ENCODE peak calls at places on chromosomes 16 and 17, in ten cellular contexts. One of them, this sample, is unnamed. For H3K27me3 and H3K4me1, the result is how much of the 10 kb centered on the place peaks cover.

GRCh38 chr16:47141773-47142468 is 1.8 kb downstream of the NETO2 start:
- DNase-seq in aorta: peak
- DNase-seq in hepatocyte: peak
- DNase-seq in GM23248: peak
- DNase-seq in mammary epithelial cell: peak
- DNase-seq in transverse colon: peak
- DNase-seq in neural progenitor cell: peak
- DNase-seq in NT2/D1: peak
- DNase-seq in HAP-1: peak
- DNase-seq in heart right ventricle: peak
- DNase-seq in this sample: peak

GRCh38 chr17:57898487-57899311 is 48.9 kb upstream of the MRPS23 start:
- DNase-seq in aorta: peak
- DNase-seq in hepatocyte: peak
- DNase-seq in GM23248: peak
- DNase-seq in mammary epithelial cell: no peak
- DNase-seq in transverse colon: peak
- DNase-seq in neural progenitor cell: peak
- DNase-seq in NT2/D1: no peak
- DNase-seq in HAP-1: peak
- DNase-seq in heart right ventricle: peak
- DNase-seq in this sample: no peak

GRCh38 chr16:87550510-87550961 is 51.8 kb upstream of the JPH3 start:
- DNase-seq in aorta: no peak
- DNase-seq in hepatocyte: no peak
- DNase-seq in GM23248: peak
- DNase-seq in mammary epithelial cell: no peak
- DNase-seq in transverse colon: peak
- DNase-seq in neural progenitor cell: peak
- DNase-seq in NT2/D1: no peak
- DNase-seq in HAP-1: peak
- DNase-seq in heart right ventricle: peak
- DNase-seq in this sample: no peak

GRCh38 chr16:82368041-82368440 is 198.0 kb upstream of the MPHOSPH6 start:
- DNase-seq in aorta: peak
- DNase-seq in hepatocyte: peak
- DNase-seq in GM23248: peak
- DNase-seq in mammary epithelial cell: peak
- DNase-seq in transverse colon: no peak
- DNase-seq in neural progenitor cell: peak
- DNase-seq in NT2/D1: peak
- DNase-seq in HAP-1: peak
- DNase-seq in heart right ventricle: peak
- DNase-seq in this sample: no peak

GRCh38 chr17:39769974-39770587 is 32.3 kb downstream of the GRB7 start:
- DNase-seq in aorta: no peak
- DNase-seq in hepatocyte: peak
- DNase-seq in GM23248: peak
- DNase-seq in mammary epithelial cell: peak
- DNase-seq in transverse colon: no peak
- DNase-seq in neural progenitor cell: no peak
- DNase-seq in NT2/D1: no peak
- DNase-seq in HAP-1: no peak
- DNase-seq in heart right ventricle: no peak
- DNase-seq in this sample: peak

GRCh38 chr17:6924121-6924676 is 71.7 kb upstream of the ALOX12 start:
- DNase-seq in aorta: no peak
- DNase-seq in hepatocyte: no peak
- DNase-seq in GM23248: peak
- DNase-seq in mammary epithelial cell: peak
- DNase-seq in transverse colon: no peak
- DNase-seq in neural progenitor cell: no peak
- DNase-seq in NT2/D1: no peak
- DNase-seq in HAP-1: no peak
- DNase-seq in heart right ventricle: no peak
- DNase-seq in this sample: no peak

GRCh38 chr16:23948949-23949392 is 113.2 kb downstream of the PRKCB start:
- DNase-seq in aorta: no peak
- DNase-seq in hepatocyte: no peak
- DNase-seq in GM23248: no peak
- DNase-seq in mammary epithelial cell: no peak
- DNase-seq in transverse colon: peak
- DNase-seq in neural progenitor cell: no peak
- DNase-seq in NT2/D1: no peak
- DNase-seq in HAP-1: no peak
- DNase-seq in heart right ventricle: no peak
- DNase-seq in this sample: no peak

GRCh38 chr16:68244481-68244902 is 681 bp upstream of the PLA2G15 start:
- DNase-seq in aorta: peak
- DNase-seq in hepatocyte: no peak
- DNase-seq in GM23248: no peak
- DNase-seq in mammary epithelial cell: no peak
- DNase-seq in transverse colon: no peak
- DNase-seq in neural progenitor cell: no peak
- DNase-seq in NT2/D1: no peak
- DNase-seq in HAP-1: no peak
- DNase-seq in heart right ventricle: no peak
- DNase-seq in this sample: no peak

GRCh38 chr16:73873643-73874042 is 423.0 kb upstream of the PSMD7 start:
- DNase-seq in aorta: no peak
- DNase-seq in hepatocyte: no peak
- DNase-seq in GM23248: no peak
- DNase-seq in mammary epithelial cell: no peak
- DNase-seq in transverse colon: no peak
- DNase-seq in neural progenitor cell: no peak
- DNase-seq in NT2/D1: no peak
- DNase-seq in HAP-1: no peak
- DNase-seq in heart right ventricle: no peak
- DNase-seq in this sample: no peak

GRCh38 chr17:28413804-28414203 is 7.8 kb upstream of the SLC46A1 start:
- DNase-seq in aorta: no peak
- DNase-seq in hepatocyte: no peak
- DNase-seq in GM23248: no peak
- DNase-seq in mammary epithelial cell: no peak
- DNase-seq in transverse colon: no peak
- DNase-seq in neural progenitor cell: no peak
- DNase-seq in NT2/D1: no peak
- DNase-seq in HAP-1: no peak
- DNase-seq in heart right ventricle: no peak
- DNase-seq in this sample: no peak

GRCh38 chr17:77465358-77466041 is 324.7 kb downstream of the SEC14L1 start:
- DNase-seq in aorta: peak
- DNase-seq in hepatocyte: peak
- DNase-seq in GM23248: peak
- DNase-seq in mammary epithelial cell: no peak
- DNase-seq in transverse colon: peak
- DNase-seq in neural progenitor cell: peak
- DNase-seq in NT2/D1: no peak
- DNase-seq in HAP-1: peak
- DNase-seq in heart right ventricle: peak
- DNase-seq in this sample: no peak

GRCh38 chr17:2547176-2547575 is 35.5 kb upstream of the METTL16 start:
- DNase-seq in aorta: no peak
- DNase-seq in hepatocyte: peak
- DNase-seq in GM23248: peak
- DNase-seq in mammary epithelial cell: peak
- DNase-seq in transverse colon: no peak
- DNase-seq in neural progenitor cell: no peak
- DNase-seq in NT2/D1: no peak
- DNase-seq in HAP-1: no peak
- DNase-seq in heart right ventricle: no peak
- DNase-seq in this sample: no peak

GRCh38 chr17:27480699-27481098 is 24.5 kb downstream of the KSR1 start:
- DNase-seq in aorta: no peak
- DNase-seq in hepatocyte: no peak
- DNase-seq in GM23248: no peak
- DNase-seq in mammary epithelial cell: no peak
- DNase-seq in transverse colon: no peak
- DNase-seq in neural progenitor cell: no peak
- DNase-seq in NT2/D1: no peak
- DNase-seq in HAP-1: no peak
- DNase-seq in heart right ventricle: no peak
- DNase-seq in this sample: no peak

GRCh38 chr17:73090396-73091202 is 1.9 kb downstream of the SLC39A11 start:
- DNase-seq in aorta: no peak
- DNase-seq in hepatocyte: no peak
- DNase-seq in GM23248: no peak
- DNase-seq in mammary epithelial cell: no peak
- DNase-seq in transverse colon: no peak
- DNase-seq in neural progenitor cell: no peak
- DNase-seq in NT2/D1: no peak
- DNase-seq in HAP-1: no peak
- DNase-seq in heart right ventricle: no peak
- DNase-seq in this sample: no peak

DNA sequence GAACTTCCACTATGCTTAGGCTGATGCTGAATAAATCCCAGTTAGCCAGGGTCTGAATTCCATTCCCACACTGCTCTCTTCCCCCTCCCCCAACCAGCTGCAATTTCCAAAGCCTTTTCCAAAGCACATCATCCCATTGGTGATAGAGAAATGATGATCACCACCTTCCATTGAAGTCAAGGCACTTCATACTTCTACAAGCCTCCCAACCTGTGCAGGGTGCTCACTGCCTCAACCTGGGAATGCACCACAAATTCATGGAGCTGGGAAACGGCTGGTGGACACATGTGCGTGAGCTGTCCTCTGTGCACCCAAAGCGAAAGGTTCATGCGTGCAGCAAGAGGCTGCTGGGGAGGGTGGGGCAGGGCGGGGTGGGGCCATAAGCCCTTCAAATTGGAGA is 302.7 kb upstream of the IRX3 start:
- DNase-seq in aorta: no peak
- DNase-seq in hepatocyte: no peak
- DNase-seq in GM23248: no peak
- DNase-seq in mammary epithelial cell: no peak
- DNase-seq in transverse colon: no peak
- DNase-seq in neural progenitor cell: peak
- DNase-seq in NT2/D1: no peak
- DNase-seq in HAP-1: no peak
- DNase-seq in heart right ventricle: no peak
- DNase-seq in this sample: no peak
- H3K27me3 ChIP-seq in aorta: under half
- H3K27me3 ChIP-seq in hepatocyte: under half
- H3K27me3 ChIP-seq in GM23248: under half
- H3K27me3 ChIP-seq in mammary epithelial cell: under half
- H3K27me3 ChIP-seq in transverse colon: under half
- H3K27me3 ChIP-seq in neural progenitor cell: half or more
- H3K27me3 ChIP-seq in NT2/D1: under half
- H3K27me3 ChIP-seq in HAP-1: under half
- H3K27me3 ChIP-seq in heart right ventricle: under half
- H3K27me3 ChIP-seq in this sample: under half

DNA sequence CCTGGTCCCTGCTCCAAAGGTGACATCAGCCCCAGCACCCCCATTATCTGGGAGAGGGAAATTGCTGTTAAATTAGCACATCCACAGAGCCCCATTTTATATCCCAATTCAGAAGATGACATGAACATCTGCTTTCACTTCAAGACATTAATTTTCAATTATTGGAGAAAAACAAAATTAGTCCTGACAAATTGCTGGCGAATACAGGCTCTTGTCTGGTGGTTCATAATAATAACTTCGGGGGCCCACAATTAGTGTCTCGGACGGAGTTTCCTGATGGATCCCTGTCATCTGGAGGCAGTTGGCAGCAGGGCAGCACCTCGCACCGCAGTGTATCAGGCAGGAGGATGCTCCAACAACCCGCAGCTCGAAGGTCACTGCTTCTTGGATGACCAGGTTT is 7.4 kb downstream of the ZNF423 start:
- DNase-seq in aorta: no peak
- DNase-seq in hepatocyte: no peak
- DNase-seq in GM23248: no peak
- DNase-seq in mammary epithelial cell: no peak
- DNase-seq in transverse colon: no peak
- DNase-seq in neural progenitor cell: no peak
- DNase-seq in NT2/D1: no peak
- DNase-seq in HAP-1: no peak
- DNase-seq in heart right ventricle: no peak
- DNase-seq in this sample: no peak
- H3K4me1 ChIP-seq in aorta: under half
- H3K4me1 ChIP-seq in hepatocyte: under half
- H3K4me1 ChIP-seq in GM23248: under half
- H3K4me1 ChIP-seq in mammary epithelial cell: under half
- H3K4me1 ChIP-seq in transverse colon: under half
- H3K4me1 ChIP-seq in neural progenitor cell: half or more
- H3K4me1 ChIP-seq in NT2/D1: under half
- H3K4me1 ChIP-seq in HAP-1: under half
- H3K4me1 ChIP-seq in heart right ventricle: under half
- H3K4me1 ChIP-seq in this sample: under half

DNA sequence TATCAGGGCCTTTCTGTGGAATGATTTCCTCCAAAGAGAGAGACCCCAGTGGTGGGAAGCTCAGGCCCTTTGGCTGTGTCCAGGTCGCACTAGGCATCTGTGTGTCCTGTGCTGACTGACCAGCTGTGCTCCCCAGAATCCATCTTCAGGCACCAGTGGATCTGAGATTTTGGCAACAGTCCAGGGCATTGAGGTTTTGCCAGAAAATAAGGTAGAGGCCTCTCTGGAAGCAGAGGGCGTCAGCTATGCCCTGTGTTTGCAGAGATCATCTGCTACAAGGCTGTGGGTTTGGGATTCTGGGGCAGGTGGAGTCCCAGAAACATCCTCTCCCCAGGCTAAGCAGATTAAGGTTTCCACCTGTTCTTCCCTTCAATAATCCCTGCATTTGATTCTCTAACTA is 57.5 kb upstream of the TOB1 start:
- DNase-seq in aorta: no peak
- DNase-seq in hepatocyte: no peak
- DNase-seq in GM23248: no peak
- DNase-seq in mammary epithelial cell: no peak
- DNase-seq in transverse colon: no peak
- DNase-seq in neural progenitor cell: no peak
- DNase-seq in NT2/D1: no peak
- DNase-seq in HAP-1: no peak
- DNase-seq in heart right ventricle: no peak
- DNase-seq in this sample: no peak
- H3K27me3 ChIP-seq in aorta: under half
- H3K27me3 ChIP-seq in hepatocyte: under half
- H3K27me3 ChIP-seq in GM23248: under half
- H3K27me3 ChIP-seq in mammary epithelial cell: under half
- H3K27me3 ChIP-seq in transverse colon: under half
- H3K27me3 ChIP-seq in neural progenitor cell: under half
- H3K27me3 ChIP-seq in NT2/D1: under half
- H3K27me3 ChIP-seq in HAP-1: under half
- H3K27me3 ChIP-seq in heart right ventricle: under half
- H3K27me3 ChIP-seq in this sample: under half

DNA sequence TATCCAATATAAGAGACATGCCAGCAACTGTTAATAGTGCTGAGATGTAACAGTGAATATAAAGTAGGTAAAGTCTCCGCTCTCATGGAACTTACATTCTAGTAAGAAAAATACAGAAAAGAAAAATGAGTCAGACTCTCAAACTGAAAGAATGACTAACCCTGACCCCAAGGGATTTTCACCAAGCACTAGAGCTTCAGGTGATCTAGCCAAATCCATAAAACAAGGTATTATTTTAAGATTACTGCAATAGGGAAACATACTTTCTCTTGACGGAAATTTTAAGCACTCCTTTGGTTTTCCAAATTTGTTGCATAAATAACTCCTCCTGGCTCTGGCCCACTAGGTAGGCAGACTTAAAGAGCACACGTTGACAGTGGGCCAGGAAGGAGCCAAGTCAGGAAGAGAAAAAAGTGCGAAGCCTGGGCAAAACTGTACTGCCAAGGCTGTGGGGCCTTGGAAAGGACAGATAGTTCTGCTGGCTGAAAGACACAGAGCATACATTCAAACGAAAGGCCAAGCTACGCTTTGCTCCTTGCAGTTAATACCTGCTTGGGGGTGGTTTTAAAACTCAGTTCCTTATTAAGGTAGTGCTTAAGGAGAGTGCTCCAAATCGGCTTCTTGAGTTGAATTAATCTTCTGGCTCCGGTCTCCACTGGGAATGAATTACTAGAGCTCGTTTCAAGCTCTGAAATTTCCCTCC is 1.4 kb downstream of the GOT2 start:
- DNase-seq in aorta: no peak
- DNase-seq in hepatocyte: no peak
- DNase-seq in GM23248: peak
- DNase-seq in mammary epithelial cell: peak
- DNase-seq in transverse colon: no peak
- DNase-seq in neural progenitor cell: no peak
- DNase-seq in NT2/D1: no peak
- DNase-seq in HAP-1: no peak
- DNase-seq in heart right ventricle: no peak
- DNase-seq in this sample: no peak
- H3K4me1 ChIP-seq in aorta: under half
- H3K4me1 ChIP-seq in hepatocyte: under half
- H3K4me1 ChIP-seq in GM23248: under half
- H3K4me1 ChIP-seq in mammary epithelial cell: under half
- H3K4me1 ChIP-seq in transverse colon: under half
- H3K4me1 ChIP-seq in neural progenitor cell: under half
- H3K4me1 ChIP-seq in NT2/D1: under half
- H3K4me1 ChIP-seq in HAP-1: under half
- H3K4me1 ChIP-seq in heart right ventricle: under half
- H3K4me1 ChIP-seq in this sample: under half